ENCODE peak calls at places on chromosomes 2 and 18, in five cellular contexts. One of them, this sample, is unnamed.

GRCh38 chr2:38685116-38685735 is 19.3 kb downstream of the GALM start:
- DNase-seq in B cell: no peak
- DNase-seq in BE2C: peak; percentile 25
- DNase-seq in psoas muscle: no peak
- DNase-seq in stomach: no peak
- DNase-seq in this sample: no peak

GRCh38 chr2:203890733-203891132 is 23.2 kb downstream of the CTLA4 start:
- DNase-seq in B cell: no peak
- DNase-seq in stomach: no peak
- DNase-seq in BE2C: no peak
- DNase-seq in psoas muscle: no peak
- DNase-seq in this sample: no peak

GRCh38 chr2:240024766-240025165 is 376 bp downstream of the NDUFA10 start:
- DNase-seq in B cell: no peak
- DNase-seq in stomach: no peak
- DNase-seq in psoas muscle: no peak
- DNase-seq in BE2C: no peak
- DNase-seq in this sample: no peak

GRCh38 chr2:218980800-218981389 is 4.1 kb downstream of the FEV start:
- DNase-seq in BE2C: peak; percentile 72
- DNase-seq in stomach: no peak
- DNase-seq in B cell: peak; percentile 44
- DNase-seq in psoas muscle: no peak
- DNase-seq in this sample: peak; percentile 33

GRCh38 chr18:5628512-5629255 is 84.9 kb upstream of the EPB41L3 start:
- DNase-seq in psoas muscle: peak; percentile 65
- DNase-seq in stomach: peak; percentile 31
- DNase-seq in B cell: peak; percentile 40
- DNase-seq in BE2C: peak; percentile 1
- DNase-seq in this sample: peak; percentile 57

GRCh38 chr2:172724724-172725123 is 10.9 kb upstream of the RAPGEF4 start:
- DNase-seq in BE2C: no peak
- DNase-seq in B cell: no peak
- DNase-seq in stomach: no peak
- DNase-seq in psoas muscle: no peak
- DNase-seq in this sample: no peak

GRCh38 chr2:2805263-2805662 is 474.2 kb upstream of the MYT1L start:
- DNase-seq in stomach: no peak
- DNase-seq in B cell: no peak
- DNase-seq in psoas muscle: no peak
- DNase-seq in BE2C: no peak
- DNase-seq in this sample: no peak

GRCh38 chr2:169891593-169892298 is 64.5 kb downstream of the UBR3 start:
- DNase-seq in B cell: no peak
- DNase-seq in stomach: no peak
- DNase-seq in BE2C: no peak
- DNase-seq in psoas muscle: no peak
- DNase-seq in this sample: no peak

GRCh38 chr2:207226243-207226642 is 60.5 kb upstream of the KLF7 start:
- DNase-seq in BE2C: no peak
- DNase-seq in stomach: no peak
- DNase-seq in psoas muscle: no peak
- DNase-seq in B cell: no peak
- DNase-seq in this sample: no peak

GRCh38 chr18:23735021-23735464 is 45.8 kb downstream of the LAMA3 start:
- DNase-seq in B cell: no peak
- DNase-seq in BE2C: no peak
- DNase-seq in stomach: no peak
- DNase-seq in psoas muscle: no peak
- DNase-seq in this sample: no peak

GRCh38 chr2:25587361-25587760 is 86.0 kb downstream of the DTNB start:
- DNase-seq in psoas muscle: no peak
- DNase-seq in B cell: no peak
- DNase-seq in BE2C: no peak
- DNase-seq in stomach: no peak
- DNase-seq in this sample: no peak

GRCh38 chr18:76846217-76846616 is 23.9 kb downstream of the ZNF236 start:
- DNase-seq in B cell: no peak
- DNase-seq in psoas muscle: no peak
- DNase-seq in BE2C: no peak
- DNase-seq in stomach: no peak
- DNase-seq in this sample: no peak

GRCh38 chr2:202780514-202781021 is 91.0 kb downstream of the ICA1L start:
- DNase-seq in psoas muscle: no peak
- DNase-seq in B cell: no peak
- DNase-seq in stomach: no peak
- DNase-seq in BE2C: no peak
- DNase-seq in this sample: peak; percentile 60

GRCh38 chr18:3713166-3713565 is 263.2 kb downstream of the TGIF1 start:
- DNase-seq in psoas muscle: no peak
- DNase-seq in BE2C: no peak
- DNase-seq in B cell: no peak
- DNase-seq in stomach: no peak
- DNase-seq in this sample: no peak

GRCh38 chr2:175883586-175884194 is 118.4 kb downstream of the LNPK start:
- DNase-seq in psoas muscle: no peak
- DNase-seq in BE2C: no peak
- DNase-seq in stomach: no peak
- DNase-seq in B cell: no peak
- DNase-seq in this sample: no peak

GRCh38 chr2:18976112-18976961 is 382.1 kb downstream of the OSR1 start:
- DNase-seq in B cell: no peak
- DNase-seq in BE2C: no peak
- DNase-seq in psoas muscle: no peak
- DNase-seq in stomach: no peak
- DNase-seq in this sample: peak; percentile 5

GRCh38 chr2:177275671-177276070 is 11.1 kb upstream of the NFE2L2 start:
- DNase-seq in psoas muscle: no peak
- DNase-seq in BE2C: no peak
- DNase-seq in stomach: no peak
- DNase-seq in B cell: no peak
- DNase-seq in this sample: no peak

GRCh38 chr2:160351978-160352377 is 141.6 kb downstream of the RBMS1 start:
- DNase-seq in psoas muscle: no peak
- DNase-seq in B cell: no peak
- DNase-seq in stomach: no peak
- DNase-seq in BE2C: no peak
- DNase-seq in this sample: no peak

GRCh38 chr2:143852748-143853147 is 667.2 kb downstream of the ZEB2 start:
- DNase-seq in BE2C: peak; percentile 25
- DNase-seq in B cell: no peak
- DNase-seq in psoas muscle: no peak
- DNase-seq in stomach: no peak
- DNase-seq in this sample: no peak

GRCh38 chr18:813405-814071 is 1.5 kb upstream of the YES1 start:
- DNase-seq in stomach: no peak
- DNase-seq in BE2C: no peak
- DNase-seq in psoas muscle: no peak
- DNase-seq in B cell: no peak
- DNase-seq in this sample: no peak

GRCh38 chr2:42812899-42813479 is 20.6 kb upstream of the HAAO start:
- DNase-seq in B cell: no peak
- DNase-seq in stomach: no peak
- DNase-seq in BE2C: no peak
- DNase-seq in psoas muscle: no peak
- DNase-seq in this sample: no peak

GRCh38 chr18:74281639-74282358 is 10.0 kb downstream of the CYB5A start:
- DNase-seq in stomach: no peak
- DNase-seq in BE2C: no peak
- DNase-seq in B cell: no peak
- DNase-seq in psoas muscle: peak; percentile 30
- DNase-seq in this sample: no peak

GRCh38 chr2:74762789-74763188 is 71.1 kb upstream of the HK2 start:
- DNase-seq in B cell: no peak
- DNase-seq in BE2C: peak; percentile 15
- DNase-seq in psoas muscle: no peak
- DNase-seq in stomach: no peak
- DNase-seq in this sample: no peak

GRCh38 chr2:160315337-160315736 is 115.3 kb upstream of the ITGB6 start:
- DNase-seq in psoas muscle: no peak
- DNase-seq in B cell: no peak
- DNase-seq in stomach: no peak
- DNase-seq in BE2C: no peak
- DNase-seq in this sample: no peak

GRCh38 chr2:238922435-238922834 is 74.5 kb downstream of the TWIST2 start:
- DNase-seq in BE2C: no peak
- DNase-seq in stomach: no peak
- DNase-seq in B cell: no peak
- DNase-seq in psoas muscle: no peak
- DNase-seq in this sample: no peak

GRCh38 chr18:49020621-49021021 is 69.9 kb upstream of the SMAD7 start:
- DNase-seq in psoas muscle: no peak
- DNase-seq in stomach: peak; percentile 23
- DNase-seq in BE2C: no peak
- DNase-seq in B cell: no peak
- DNase-seq in this sample: no peak

DNA sequence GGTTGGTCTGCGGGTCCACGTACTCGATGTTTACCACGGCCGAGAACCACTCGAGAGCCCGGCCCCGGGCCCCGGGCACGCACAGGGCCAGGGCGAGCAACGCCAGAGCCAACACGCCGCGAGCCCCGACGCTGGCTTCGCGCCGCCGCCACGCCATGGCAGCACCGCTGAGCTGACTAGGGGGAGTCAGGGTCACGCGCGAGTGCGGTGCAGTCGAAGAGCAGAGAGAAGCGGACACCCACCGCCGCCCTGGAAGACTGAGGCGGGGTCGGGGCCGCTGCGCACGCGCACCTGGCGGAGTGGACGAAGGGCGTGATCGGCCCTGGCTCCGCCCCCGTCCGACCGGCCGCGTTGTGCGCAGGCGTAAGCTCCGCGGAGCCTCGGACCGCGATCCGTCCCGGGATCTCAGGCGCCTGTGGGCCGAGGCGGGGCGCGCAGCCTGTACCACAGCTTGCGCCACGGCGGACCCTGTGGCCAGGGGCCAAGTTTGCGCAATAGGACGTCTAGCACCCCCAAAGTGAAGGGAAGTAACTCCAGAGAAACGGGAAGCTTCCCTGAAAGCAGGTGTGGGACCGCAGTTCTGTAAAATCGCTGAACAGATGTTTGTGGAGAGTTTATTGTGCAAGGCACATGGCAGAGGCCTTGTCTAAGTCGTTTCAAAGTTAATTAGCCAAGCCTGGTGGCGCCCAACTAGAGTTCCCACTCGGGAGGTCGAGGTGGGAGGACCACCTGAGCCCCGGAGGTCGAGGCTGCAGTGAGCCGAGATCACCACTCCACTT is at the start of gene RNF149:
- DNase-seq in psoas muscle: peak; percentile 94
- DNase-seq in B cell: peak; percentile 97
- DNase-seq in stomach: peak; percentile 95
- DNase-seq in BE2C: peak; percentile 89
- DNase-seq in this sample: peak; percentile 97
- TF ChIP-seq CTCF in psoas muscle: no peak
- TF ChIP-seq CTCF in B cell: no peak
- TF ChIP-seq CTCF in stomach: no peak
- TF ChIP-seq CTCF in BE2C: no peak
- TF ChIP-seq CTCF in this sample: no peak

GRCh38 chr18:55079067-55079466 is 119.8 kb upstream of the CCDC68 start:
- DNase-seq in B cell: no peak
- DNase-seq in psoas muscle: no peak
- DNase-seq in stomach: no peak
- DNase-seq in BE2C: no peak
- DNase-seq in this sample: no peak
- TF ChIP-seq CTCF in B cell: no peak
- TF ChIP-seq CTCF in psoas muscle: no peak
- TF ChIP-seq CTCF in stomach: no peak
- TF ChIP-seq CTCF in BE2C: no peak
- TF ChIP-seq CTCF in this sample: no peak

DNA sequence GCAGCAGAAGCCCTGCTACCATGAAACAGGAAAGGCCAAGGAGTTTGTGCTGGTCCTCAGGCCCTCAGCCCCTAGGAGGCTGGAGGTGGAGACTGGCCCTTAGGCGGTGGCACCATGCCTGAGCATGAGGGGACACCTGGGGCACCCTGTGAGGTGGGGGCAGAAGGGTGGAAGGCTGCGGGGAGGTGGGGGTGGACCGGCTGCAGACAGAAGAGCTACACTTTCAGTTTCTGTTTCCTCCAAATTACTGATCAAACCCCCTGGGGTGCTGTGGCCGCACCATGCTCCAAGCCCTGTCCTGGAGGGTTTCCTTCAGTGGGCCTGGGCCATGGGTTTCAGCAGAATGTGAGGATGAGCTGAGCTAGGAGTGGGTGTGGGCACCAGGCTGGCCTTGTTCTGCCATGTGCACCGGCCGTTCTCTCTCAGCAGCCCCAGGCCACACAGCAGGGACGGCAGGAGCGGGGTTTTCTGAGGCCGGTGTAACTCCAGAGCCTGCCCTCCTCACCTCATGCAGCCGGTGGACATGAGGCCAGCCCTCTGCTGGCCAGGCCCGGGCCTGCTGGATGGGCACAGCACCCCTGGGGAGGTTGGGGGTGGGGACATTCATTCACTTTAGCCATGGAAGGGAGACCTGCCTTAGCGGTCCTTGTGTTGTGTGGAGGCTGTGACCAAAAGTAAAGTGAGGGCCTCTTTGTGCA is 51.5 kb downstream of the PLEKHB2 start:
- DNase-seq in psoas muscle: no peak
- DNase-seq in BE2C: no peak
- DNase-seq in B cell: peak; percentile 45
- DNase-seq in stomach: no peak
- DNase-seq in this sample: peak; percentile 68
- TF ChIP-seq CTCF in psoas muscle: no peak
- TF ChIP-seq CTCF in BE2C: no peak
- TF ChIP-seq CTCF in B cell: no peak
- TF ChIP-seq CTCF in stomach: no peak
- TF ChIP-seq CTCF in this sample: no peak

GRCh38 chr2:64888591-64889309 is 100.4 kb upstream of the SLC1A4 start:
- DNase-seq in BE2C: no peak
- DNase-seq in psoas muscle: no peak
- DNase-seq in stomach: peak; percentile 5
- DNase-seq in B cell: no peak
- DNase-seq in this sample: no peak
- TF ChIP-seq CTCF in BE2C: peak; percentile 27
- TF ChIP-seq CTCF in psoas muscle: no peak
- TF ChIP-seq CTCF in stomach: no peak
- TF ChIP-seq CTCF in B cell: no peak
- TF ChIP-seq CTCF in this sample: no peak

DNA sequence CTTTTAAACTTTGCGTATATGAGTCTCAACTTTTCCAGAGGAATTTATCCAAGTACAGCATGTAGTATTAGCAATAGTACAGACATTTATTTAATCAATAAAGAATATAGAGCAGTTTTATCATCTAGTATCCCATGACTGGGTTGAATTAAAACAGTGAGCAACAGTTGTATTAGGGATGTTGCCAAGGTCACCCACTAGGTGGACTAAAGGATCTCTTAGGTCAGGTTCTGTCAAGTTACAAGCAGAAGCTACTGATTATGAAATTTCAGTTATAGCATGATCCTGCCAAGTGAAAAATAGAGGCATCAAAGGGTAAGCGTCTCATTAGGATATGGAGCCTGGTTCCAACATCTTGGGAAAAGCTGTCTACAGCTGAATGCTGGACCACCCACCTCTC is 52.1 kb upstream of the LAPTM4A start:
- DNase-seq in stomach: no peak
- DNase-seq in psoas muscle: no peak
- DNase-seq in BE2C: no peak
- DNase-seq in B cell: no peak
- DNase-seq in this sample: no peak
- TF ChIP-seq CTCF in stomach: peak; percentile 12
- TF ChIP-seq CTCF in psoas muscle: no peak
- TF ChIP-seq CTCF in BE2C: peak; percentile 57
- TF ChIP-seq CTCF in B cell: no peak
- TF ChIP-seq CTCF in this sample: no peak

GRCh38 chr2:112020561-112020960 is 34.5 kb upstream of the TMEM87B start:
- DNase-seq in BE2C: no peak
- DNase-seq in psoas muscle: no peak
- DNase-seq in stomach: no peak
- DNase-seq in B cell: no peak
- DNase-seq in this sample: no peak
- TF ChIP-seq CTCF in BE2C: peak; percentile 43
- TF ChIP-seq CTCF in psoas muscle: no peak
- TF ChIP-seq CTCF in stomach: no peak
- TF ChIP-seq CTCF in B cell: no peak
- TF ChIP-seq CTCF in this sample: no peak

This sample was measured in GM20000.